ENCODE peak calls at places on chromosomes 5 and 9, in eight cellular contexts. E is esophagus squamous epithelium, C is GM12878, P is neural progenitor cell, I is pancreas, H is adrenal gland, L is colonic mucosa, Q is adipocyte. G is an unnamed sample. For H3K27me3, the result is how much of the 10 kb centered on the place peaks cover.

GRCh38 chr9:82989949-82990348 is 73.0 kb downstream of the RASEF start:
- DNase-seq in I (no peak), P (no peak), Q (no peak), L (no peak), H (no peak), E (no peak), C (no peak), G (no peak)

GRCh38 chr5:149166591-149167100 is 25.4 kb downstream of the ABLIM3 start:
- DNase-seq in H (no peak), C (no peak), Q (no peak), L (no peak), E (no peak), P (no peak), I (no peak), G (no peak)

GRCh38 chr5:149838881-149839739 is 105.5 kb downstream of the PDE6A start:
- DNase-seq in C (no peak), H (peak), L (no peak), E (no peak), I (no peak), P (no peak), Q (peak), G (no peak)

GRCh38 chr5:3828761-3829160 is 233.1 kb downstream of the IRX1 start:
- DNase-seq in E (no peak), P (no peak), I (no peak), H (no peak), L (no peak), Q (no peak), C (no peak), G (no peak)

GRCh38 chr9:83219154-83219923 is 156.4 kb upstream of the RASEF start:
- DNase-seq in P (peak), H (peak), C (no peak), E (no peak), Q (peak), I (peak), L (peak), G (no peak)

GRCh38 chr5:152246401-152246800 is 158.7 kb downstream of the NMUR2 start:
- DNase-seq in P (peak), I (no peak), L (no peak), H (peak), C (no peak), E (no peak), Q (peak), G (no peak)

GRCh38 chr9:100589582-100589981 is 11.7 kb downstream of the CAVIN4 start:
- DNase-seq in L (no peak), I (no peak), Q (peak), H (no peak), P (no peak), C (no peak), E (no peak), G (no peak)

GRCh38 chr9:12503606-12504122 is 189.5 kb upstream of the TYRP1 start:
- DNase-seq in L (no peak), Q (peak), H (no peak), E (no peak), C (no peak), I (no peak), P (no peak), G (no peak)

GRCh38 chr5:180455872-180456271 is 38.3 kb upstream of the CNOT6 start:
- DNase-seq in I (no peak), L (no peak), C (no peak), E (no peak), Q (no peak), H (no peak), P (no peak), G (peak)

GRCh38 chr5:28862137-28862859 is 1823.9 kb upstream of the CDH9 start:
- DNase-seq in L (no peak), H (no peak), I (no peak), Q (no peak), C (no peak), P (peak), E (no peak), G (no peak)

GRCh38 chr9:107943901-107944300 is 454.3 kb upstream of the KLF4 start:
- DNase-seq in H (no peak), L (no peak), E (no peak), Q (no peak), C (no peak), I (no peak), P (no peak), G (no peak)

GRCh38 chr5:36928947-36929346 is 52.4 kb downstream of the NIPBL start:
- DNase-seq in C (no peak), I (no peak), Q (peak), P (no peak), E (no peak), H (no peak), L (no peak), G (no peak)

GRCh38 chr5:40689442-40689841 is 9.7 kb downstream of the PTGER4 start:
- DNase-seq in E (no peak), H (peak), I (peak), Q (peak), L (peak), C (peak), P (no peak), G (no peak)

GRCh38 chr9:87746186-87746585 is 20.3 kb downstream of the CTSL start:
- DNase-seq in Q (no peak), H (no peak), C (no peak), P (no peak), L (no peak), I (no peak), E (no peak), G (no peak)

GRCh38 chr9:14768561-14769234 is 46.2 kb upstream of the CER1 start:
- DNase-seq in Q (peak), H (peak), E (no peak), I (no peak), L (no peak), P (peak), C (no peak), G (no peak)

GRCh38 chr5:24225051-24225450 is 419.7 kb downstream of the CDH10 start:
- DNase-seq in L (no peak), E (no peak), Q (peak), H (no peak), C (no peak), P (no peak), I (no peak), G (no peak)

GRCh38 chr5:59380350-59380951 is 513.1 kb downstream of the PDE4D start:
- DNase-seq in C (peak), L (no peak), P (peak), I (no peak), H (no peak), Q (peak), E (no peak), G (no peak)

GRCh38 chr5:6772886-6773285 is 59.7 kb downstream of the TENT4A start:
- DNase-seq in E (no peak), P (no peak), L (no peak), I (no peak), Q (no peak), H (no peak), C (no peak), G (no peak)

GRCh38 chr9:6153425-6153824 is 62.2 kb upstream of the IL33 start:
- DNase-seq in E (no peak), I (no peak), L (no peak), Q (no peak), P (no peak), H (no peak), C (no peak), G (no peak)

GRCh38 chr9:127215266-127216209 is 49.0 kb upstream of the GARNL3 start:
- DNase-seq in E (no peak), H (no peak), L (no peak), C (no peak), P (no peak), Q (no peak), I (no peak), G (no peak)

GRCh38 chr9:35726876-35727438 is 5.0 kb downstream of the TLN1 start:
- DNase-seq in P (no peak), I (no peak), E (no peak), C (no peak), L (no peak), Q (peak), H (no peak), G (peak)

GRCh38 chr9:129501771-129502324 is 119.1 kb downstream of the C9orf50 start:
- DNase-seq in Q (no peak), L (no peak), E (no peak), H (no peak), I (peak), P (no peak), C (no peak), G (no peak)

GRCh38 chr9:25350011-25350410 is 328.2 kb downstream of the TUSC1 start:
- DNase-seq in L (no peak), E (no peak), Q (peak), P (no peak), C (no peak), H (no peak), I (no peak), G (no peak)

GRCh38 chr5:50595199-50595598 is 71.2 kb upstream of the PARP8 start:
- DNase-seq in H (no peak), P (no peak), E (no peak), C (no peak), I (no peak), L (no peak), Q (peak), G (no peak)

GRCh38 chr9:14111670-14112069 is 202.3 kb downstream of the NFIB start:
- DNase-seq in H (no peak), C (no peak), P (no peak), L (no peak), I (no peak), E (no peak), Q (peak), G (no peak)

GRCh38 chr5:130206686-130207085 is 302.4 kb downstream of the CHSY3 start:
- DNase-seq in L (no peak), Q (no peak), E (no peak), I (no peak), H (no peak), C (no peak), P (no peak), G (no peak)

GRCh38 chr5:68195137-68195536 is 20.4 kb upstream of the PIK3R1 start:
- DNase-seq in I (no peak), C (no peak), Q (no peak), E (no peak), P (no peak), L (no peak), H (no peak), G (no peak)

GRCh38 chr9:105994970-105995369 is 300.6 kb downstream of the TMEM38B start:
- DNase-seq in Q (no peak), L (no peak), C (no peak), P (no peak), H (no peak), I (no peak), E (no peak), G (no peak)

DNA sequence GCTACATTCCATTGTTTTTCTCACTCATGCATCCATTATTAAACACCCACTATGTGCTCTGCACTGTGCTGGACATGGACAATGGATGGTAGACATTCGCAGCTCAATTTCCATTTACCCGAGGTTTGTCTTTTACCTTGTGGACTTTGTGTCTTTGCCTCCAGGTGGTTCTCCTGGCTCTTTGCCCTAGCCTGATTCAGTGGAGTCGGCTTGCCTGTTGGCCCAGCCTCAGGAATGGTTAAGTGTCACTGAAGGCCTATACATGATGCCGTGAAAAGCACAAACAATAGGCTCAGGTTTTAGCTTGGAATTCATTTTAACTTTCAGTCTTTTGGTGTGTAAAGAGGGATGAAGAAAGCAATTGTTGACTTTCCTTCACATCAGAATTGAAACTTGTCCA is 16.5 kb upstream of the DMRT3 start:
- DNase-seq in I (peak), L (no peak), C (no peak), P (no peak), H (no peak), Q (no peak), E (no peak), G (no peak)
- H3K27me3 ChIP-seq in I (under half), L (under half), C (under half), P (half or more), H (under half), Q (under half), E (under half), G (under half)

DNA sequence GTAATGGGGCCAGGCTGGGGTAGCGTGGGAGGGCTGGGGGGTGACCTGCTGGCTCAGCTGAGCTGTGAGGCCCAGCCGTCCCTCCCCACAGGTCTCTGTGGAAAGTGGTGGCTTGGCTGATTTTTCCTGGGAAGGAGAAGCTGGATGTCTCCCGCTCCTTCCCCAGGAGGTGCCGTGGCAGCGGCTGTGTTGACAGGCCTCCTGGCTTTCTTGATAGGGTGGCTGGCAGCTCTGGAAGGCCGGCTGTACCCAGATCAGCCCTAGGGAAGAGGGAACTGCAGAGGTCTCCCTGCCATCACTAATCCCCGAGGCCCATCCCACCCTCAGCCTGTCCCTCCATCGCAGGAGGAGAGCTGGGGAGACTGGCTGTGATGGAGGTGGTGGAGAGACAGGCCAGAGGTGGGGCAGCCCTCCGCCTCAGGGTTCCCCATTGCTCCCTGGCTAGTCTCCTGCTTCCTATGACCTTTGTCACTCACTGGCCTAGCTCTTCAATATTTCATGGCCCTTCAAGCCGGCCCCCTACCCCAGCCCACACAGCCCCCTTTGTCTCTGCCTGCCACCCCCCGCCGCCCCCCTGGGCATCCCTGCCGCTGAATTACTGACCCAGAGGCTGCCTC is 6.8 kb downstream of the CXXC5 start:
- DNase-seq in Q (peak), E (no peak), I (peak), P (peak), C (no peak), H (no peak), L (no peak), G (no peak)
- H3K27me3 ChIP-seq in Q (under half), E (under half), I (under half), P (under half), C (under half), H (under half), L (under half), G (under half)

DNA sequence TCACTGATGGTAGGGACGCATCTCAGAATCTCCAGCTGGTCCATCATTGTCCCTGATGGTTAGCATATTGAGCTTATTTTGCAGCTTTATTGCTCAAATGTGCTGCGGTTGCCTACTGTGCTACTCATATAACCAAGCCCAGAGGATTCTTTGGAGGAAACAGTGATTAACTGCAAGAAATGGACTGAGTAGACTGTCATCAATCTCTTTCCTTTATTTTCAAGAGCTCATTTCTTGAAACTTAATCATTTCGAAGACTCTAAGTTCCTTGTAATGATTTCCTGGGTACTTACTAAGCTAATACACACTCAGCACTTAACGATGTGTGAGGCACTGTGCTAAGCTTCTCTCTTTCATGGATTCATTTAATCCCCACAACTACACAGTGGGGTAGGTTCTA is 119.0 kb downstream of the MAT2B start:
- DNase-seq in I (no peak), L (no peak), C (no peak), H (no peak), Q (no peak), P (no peak), E (no peak), G (no peak)
- H3K27me3 ChIP-seq in I (under half), L (under half), C (under half), H (under half), Q (under half), P (under half), E (under half), G (under half)

GRCh38 chr5:58322453-58322852 is 137.4 kb downstream of the PLK2 start:
- DNase-seq in Q (peak), L (no peak), H (no peak), E (no peak), I (no peak), C (no peak), P (no peak), G (no peak)
- H3K27me3 ChIP-seq in Q (under half), L (under half), H (under half), E (under half), I (under half), C (under half), P (under half), G (under half)

GRCh38 chr5:88886756-88887741 is 4.1 kb upstream of the MEF2C start:
- DNase-seq in H (no peak), C (no peak), L (no peak), I (no peak), Q (no peak), P (no peak), E (no peak), G (no peak)
- H3K27me3 ChIP-seq in H (under half), C (under half), L (under half), I (under half), Q (under half), P (half or more), E (under half), G (under half)

GRCh38 chr9:116271307-116271706 is 117.7 kb downstream of the PAPPA start:
- DNase-seq in Q (no peak), I (no peak), P (no peak), E (no peak), L (no peak), C (no peak), H (no peak), G (no peak)

GRCh38 chr9:116271991-116272390 is 118.4 kb downstream of the PAPPA start:
- DNase-seq in L (no peak), E (no peak), Q (no peak), C (no peak), H (no peak), P (peak), I (no peak), G (no peak)

GRCh38 chr9:116269250-116269649 is 115.7 kb downstream of the PAPPA start:
- DNase-seq in E (no peak), L (no peak), Q (no peak), C (no peak), I (no peak), P (no peak), H (no peak), G (no peak)

GRCh38 chr9:116267021-116267420 is 113.4 kb downstream of the PAPPA start:
- DNase-seq in P (no peak), H (no peak), E (no peak), Q (peak), I (no peak), C (no peak), L (no peak), G (no peak)

DNA sequence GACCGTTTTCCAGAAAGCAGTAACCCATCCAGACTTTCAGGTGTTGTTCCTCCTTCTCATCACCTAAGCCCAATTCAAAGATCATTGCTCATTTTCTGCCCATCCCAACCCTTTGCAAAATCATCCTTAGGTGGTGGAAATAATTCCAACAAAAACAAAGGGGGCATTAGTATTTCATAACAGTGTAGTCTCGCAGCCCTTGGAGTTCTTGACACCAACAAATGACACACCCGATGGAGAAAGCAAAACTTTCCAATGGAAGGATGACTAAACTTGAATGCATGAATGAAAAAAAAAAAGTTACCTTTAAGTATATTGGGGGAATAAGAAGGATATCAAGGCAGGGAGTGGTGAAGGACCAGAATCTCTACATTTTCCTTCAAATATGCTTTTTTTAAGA is 117.0 kb downstream of the PAPPA start:
- DNase-seq in P (no peak), I (no peak), Q (peak), C (no peak), H (no peak), L (no peak), E (no peak), G (no peak)
- H3K27me3 ChIP-seq in P (under half), I (under half), Q (under half), C (under half), H (under half), L (under half), E (under half), G (under half)

DNA sequence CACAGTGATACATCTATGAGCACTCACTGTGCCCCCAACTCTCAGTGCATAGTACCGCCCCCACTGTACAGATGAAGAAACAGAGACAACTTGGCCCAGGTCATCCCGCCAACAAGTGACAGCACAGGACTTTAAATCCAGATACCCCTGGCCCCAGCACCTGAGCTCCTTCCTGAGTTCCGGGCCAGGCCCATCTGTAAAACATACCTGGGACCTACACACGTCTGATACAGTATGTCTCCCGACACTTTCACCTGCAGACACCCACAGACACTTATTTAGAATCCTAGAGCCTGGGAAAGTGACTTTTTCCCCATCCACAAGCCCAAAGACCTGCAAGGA is 60.8 kb upstream of the SLC25A51 start:
- DNase-seq in L (no peak), E (no peak), Q (no peak), I (no peak), H (no peak), C (no peak), P (no peak), G (no peak)
- H3K27me3 ChIP-seq in L (under half), E (under half), Q (under half), I (under half), H (under half), C (under half), P (under half), G (under half)

GRCh38 chr5:78506296-78507049 is 142.1 kb downstream of the LHFPL2 start:
- DNase-seq in I (no peak), C (no peak), E (no peak), P (peak), Q (peak), H (no peak), L (no peak), G (no peak)
- H3K27me3 ChIP-seq in I (under half), C (under half), E (under half), P (under half), Q (under half), H (under half), L (under half), G (under half)

DNA sequence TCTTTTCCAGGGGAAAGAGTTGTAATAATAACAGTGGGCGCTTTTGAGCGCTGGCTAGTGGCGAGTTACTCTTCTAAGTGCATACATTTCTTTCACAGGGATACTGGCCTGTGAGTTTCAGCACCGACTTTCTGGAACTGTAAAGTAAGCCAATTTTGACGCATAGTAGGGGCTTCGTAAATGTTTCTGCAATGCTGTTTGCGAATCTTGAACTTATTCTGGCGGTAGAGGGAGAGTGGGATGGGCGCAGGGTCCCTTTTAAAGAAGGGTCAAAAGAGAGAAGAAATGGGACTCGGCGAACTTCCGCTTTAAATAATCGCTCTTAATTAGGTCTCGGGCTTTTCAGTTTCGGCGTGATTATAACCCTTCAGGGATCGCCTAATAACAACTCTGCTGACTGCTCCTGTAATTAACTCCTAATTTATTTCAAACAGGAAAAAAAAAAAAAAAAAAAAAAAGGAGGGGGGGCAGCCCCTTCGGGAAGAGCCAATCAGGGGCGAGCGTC is 351 bp upstream of the MSX2 start:
- DNase-seq in P (no peak), H (no peak), C (no peak), I (no peak), Q (peak), E (no peak), L (no peak), G (no peak)
- H3K27me3 ChIP-seq in P (half or more), H (half or more), C (under half), I (under half), Q (half or more), E (under half), L (half or more), G (under half)